ENCODE peak calls at places on chromosomes 4 and X, in eight cellular contexts. A is hepatocyte, H is brain microvascular endothelial cell, G is ovary, R is H1, Z is cardiac muscle cell, B is AG04450, T is uterus. K is an unnamed sample.

GRCh38 chr4:33924239-33924638 is 2320.1 kb downstream of the ARAP2 start:
- DNase-seq in A (peak; percentile 36), H (no peak), G (no peak), R (no peak), Z (peak; percentile 50), B (peak; percentile 6), T (no peak), K (no peak)

GRCh38 chr4:69861756-69862155 is 1.8 kb upstream of the SULT1E1 start:
- DNase-seq in A (no peak), H (no peak), G (no peak), R (no peak), Z (no peak), B (no peak), T (no peak), K (no peak)

GRCh38 chr4:129532573-129532972 is 436.6 kb downstream of the C4orf33 start:
- DNase-seq in A (no peak), H (no peak), G (no peak), R (no peak), Z (no peak), B (no peak), T (no peak), K (no peak)

GRCh38 chrX:23752740-23753435 is 9.8 kb upstream of the ACOT9 start:
- DNase-seq in A (no peak), H (peak; percentile 33), G (no peak), R (no peak), Z (peak; percentile 15), B (no peak), T (no peak), K (no peak)

GRCh38 chr4:84691170-84691691 is 108.3 kb downstream of the CDS1 start:
- DNase-seq in A (no peak), H (peak; percentile 88), G (no peak), R (no peak), Z (peak; percentile 93), B (peak; percentile 84), T (no peak), K (no peak)

GRCh38 chr4:79906306-79906705 is 166.7 kb downstream of the ANTXR2 start:
- DNase-seq in A (no peak), H (no peak), G (no peak), R (no peak), Z (no peak), B (no peak), T (no peak), K (no peak)

GRCh38 chrX:71056857-71057256 is 11.3 kb downstream of the SNX12 start:
- DNase-seq in A (no peak), H (no peak), G (no peak), R (no peak), Z (peak; percentile 63), B (no peak), T (no peak), K (no peak)

GRCh38 chr4:185912779-185913178 is 100.8 kb upstream of the SORBS2 start:
- DNase-seq in A (no peak), H (no peak), G (no peak), R (no peak), Z (no peak), B (no peak), T (no peak), K (no peak)

GRCh38 chr4:74038161-74039064 is at the start of gene CXCL3:
- DNase-seq in A (peak; percentile 83), H (peak; percentile 59), G (peak; percentile 52), R (peak; percentile 88), Z (peak; percentile 81), B (no peak), T (peak; percentile 47), K (no peak)

GRCh38 chr4:68250151-68250930 is 4.8 kb upstream of the TMPRSS11B start:
- DNase-seq in A (no peak), H (no peak), G (no peak), R (no peak), Z (no peak), B (no peak), T (no peak), K (no peak)

GRCh38 chr4:38601244-38601915 is 62.6 kb upstream of the KLF3 start:
- DNase-seq in A (no peak), H (peak; percentile 53), G (no peak), R (no peak), Z (peak; percentile 84), B (peak; percentile 21), T (no peak), K (no peak)

GRCh38 chr4:83964996-83965541 is 429.2 kb downstream of the GPAT3 start:
- DNase-seq in A (no peak), H (peak; percentile 47), G (no peak), R (no peak), Z (no peak), B (no peak), T (no peak), K (no peak)

GRCh38 chrX:39724544-39724943 is 373.2 kb downstream of the BCOR start:
- DNase-seq in A (no peak), H (no peak), G (no peak), R (no peak), Z (no peak), B (no peak), T (no peak), K (no peak)

GRCh38 chr4:83234902-83235644 is 49.5 kb downstream of the COQ2 start:
- DNase-seq in A (no peak), H (no peak), G (no peak), R (no peak), Z (no peak), B (no peak), T (no peak), K (no peak)

GRCh38 chr4:2800691-2801596 is 8.1 kb downstream of the SH3BP2 start:
- DNase-seq in A (peak; percentile 80), H (no peak), G (peak; percentile 86), R (peak; percentile 80), Z (peak; percentile 95), B (no peak), T (peak; percentile 74), K (no peak)

GRCh38 chr4:101014417-101014816 is 332.9 kb downstream of the PPP3CA start:
- DNase-seq in A (no peak), H (no peak), G (no peak), R (no peak), Z (no peak), B (no peak), T (no peak), K (no peak)

GRCh38 chr4:62288803-62289541 is 1088.8 kb downstream of the ADGRL3 start:
- DNase-seq in A (peak; percentile 11), H (no peak), G (no peak), R (no peak), Z (peak; percentile 0), B (no peak), T (no peak), K (no peak)

GRCh38 chr4:168388890-168389289 is 70.3 kb upstream of the DDX60 start:
- DNase-seq in A (peak; percentile 30), H (peak; percentile 58), G (no peak), R (no peak), Z (peak; percentile 38), B (no peak), T (no peak), K (no peak)

GRCh38 chr4:159107203-159107921 is 4.5 kb downstream of the RAPGEF2 start:
- DNase-seq in A (no peak), H (no peak), G (no peak), R (no peak), Z (no peak), B (no peak), T (no peak), K (no peak)

GRCh38 chr4:155403886-155404285 is 27.1 kb upstream of the MAP9 start:
- DNase-seq in A (peak; percentile 47), H (peak; percentile 11), G (no peak), R (no peak), Z (peak; percentile 75), B (no peak), T (no peak), K (no peak)

GRCh38 chr4:87270144-87270543 is 49.7 kb upstream of the KLHL8 start:
- DNase-seq in A (peak; percentile 60), H (peak; percentile 37), G (no peak), R (no peak), Z (peak; percentile 75), B (peak; percentile 1), T (no peak), K (no peak)

GRCh38 chrX:14591976-14592375 is 62.6 kb downstream of the GLRA2 start:
- DNase-seq in A (no peak), H (no peak), G (no peak), R (no peak), Z (no peak), B (no peak), T (no peak), K (no peak)

GRCh38 chr4:140049924-140050681 is 103.9 kb downstream of the MAML3 start:
- DNase-seq in A (no peak), H (no peak), G (no peak), R (peak; percentile 58), Z (peak; percentile 56), B (no peak), T (no peak), K (no peak)

DNA sequence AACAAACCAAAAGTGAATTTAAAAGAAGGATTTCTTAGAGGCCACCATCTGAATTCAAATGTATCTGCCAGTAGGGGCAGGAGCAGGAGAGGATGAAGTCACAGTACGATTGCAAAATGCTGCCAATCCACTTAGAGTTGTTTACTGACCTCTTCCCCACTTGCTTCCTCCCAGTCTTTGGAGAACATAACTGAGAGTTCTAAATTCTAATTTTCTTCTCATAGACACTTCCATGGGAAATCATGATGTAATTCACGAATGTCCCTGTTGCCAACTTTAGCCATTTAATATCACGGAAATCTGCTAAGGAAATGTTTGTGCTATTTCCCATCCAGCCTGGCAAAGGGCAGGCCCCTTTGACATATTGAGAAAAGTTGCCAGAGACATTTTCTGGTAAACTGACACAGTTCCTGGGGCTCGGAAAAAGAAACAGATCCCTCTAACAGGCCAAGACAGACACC is 33.6 kb upstream of the NOCT start:
- DNase-seq in A (peak; percentile 63), H (peak; percentile 16), G (no peak), R (peak; percentile 19), Z (peak; percentile 93), B (peak; percentile 13), T (peak; percentile 27), K (no peak)
- TF ChIP-seq CTCF in A (peak; percentile 16), H (peak; percentile 55), G (peak; percentile 11), R (no peak), Z (peak; percentile 48), B (peak; percentile 51), T (peak; percentile 16), K (no peak)

GRCh38 chrX:136910565-136911040 is 30.1 kb upstream of the RBMX start:
- DNase-seq in A (no peak), H (no peak), G (no peak), R (no peak), Z (no peak), B (no peak), T (no peak), K (no peak)
- H3K27ac ChIP-seq in A (peak overlapping the region; percentile 40), H (no peak overlapping the region), G (no peak overlapping the region), R (no peak overlapping the region), Z (no peak overlapping the region), B (peak overlapping the region; percentile 21), T (peak overlapping the region; percentile 92), K (peak overlapping the region; percentile 15)

GRCh38 chrX:137930562-137930961 is 364.6 kb downstream of the ZIC3 start:
- DNase-seq in A (no peak), H (no peak), G (no peak), R (no peak), Z (no peak), B (no peak), T (no peak), K (no peak)
- H3K27me3 ChIP-seq in A (no peaks in the 10 kb centered on the region), H (no peaks in the 10 kb centered on the region), G (no peaks in the 10 kb centered on the region), R (no peaks in the 10 kb centered on the region), Z (no peaks in the 10 kb centered on the region), B (no peaks in the 10 kb centered on the region), T (no peaks in the 10 kb centered on the region), K (no peaks in the 10 kb centered on the region)

DNA sequence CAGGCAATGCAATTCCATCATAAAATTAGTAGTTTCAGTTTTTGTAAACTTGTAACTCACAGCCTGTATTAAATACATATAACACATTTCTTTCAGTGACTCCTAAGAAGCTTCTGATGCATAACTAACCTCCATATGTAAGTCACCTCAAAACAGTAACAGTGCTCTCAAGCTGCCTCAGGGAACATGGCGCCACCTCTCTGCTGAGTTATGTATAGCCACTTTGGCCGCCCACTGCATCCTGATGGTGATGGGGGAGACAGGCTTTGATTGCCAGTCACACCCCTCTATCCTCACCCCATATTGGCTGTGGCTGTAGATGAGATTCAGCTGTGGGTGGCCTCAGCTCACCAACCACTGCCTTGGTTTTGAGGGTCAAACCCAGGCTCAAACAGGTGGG is 54.3 kb downstream of the LRBA start:
- DNase-seq in A (peak; percentile 23), H (peak; percentile 56), G (no peak), R (peak; percentile 71), Z (peak; percentile 40), B (no peak), T (no peak), K (no peak)
- TF ChIP-seq CTCF in A (peak; percentile 16), H (peak; percentile 84), G (no peak), R (peak; percentile 56), Z (peak; percentile 69), B (peak; percentile 43), T (no peak), K (peak; percentile 27)